ENCODE peak calls at places on chromosomes 2 and 18, in nine cellular contexts. Q, F, B, D, V, Y, G, N and U are unnamed samples.

GRCh38 chr18:79361766-79362522 is 33.8 kb upstream of the NFATC1 start:
- DNase-seq in Q (no peak), F (no peak), B (peak; percentile 89), D (no peak), V (no peak), Y (no peak), G (no peak), N (no peak), U (peak; percentile 18)

GRCh38 chr2:147464737-147465437 is 379.9 kb upstream of the ACVR2A start:
- DNase-seq in Q (no peak), F (no peak), B (no peak), D (no peak), V (no peak), Y (no peak), G (no peak), N (no peak), U (no peak)

GRCh38 chr18:65259403-65259802 is 491.4 kb upstream of the CDH7 start:
- DNase-seq in Q (no peak), F (no peak), B (no peak), D (no peak), V (no peak), Y (no peak), G (no peak), N (no peak), U (no peak)

GRCh38 chr2:168355110-168355509 is 101.0 kb upstream of the CERS6 start:
- DNase-seq in Q (no peak), F (no peak), B (no peak), D (no peak), V (no peak), Y (no peak), G (no peak), N (no peak), U (no peak)

GRCh38 chr2:232137748-232138147 is 176.2 kb downstream of the DIS3L2 start:
- DNase-seq in Q (no peak), F (no peak), B (no peak), D (no peak), V (no peak), Y (no peak), G (no peak), N (no peak), U (peak; percentile 36)

GRCh38 chr2:45596761-45597160 is 14.3 kb downstream of the SRBD1 start:
- DNase-seq in Q (no peak), F (no peak), B (no peak), D (no peak), V (no peak), Y (no peak), G (no peak), N (no peak), U (no peak)

GRCh38 chr18:37476182-37476581 is 89.4 kb downstream of the CELF4 start:
- DNase-seq in Q (peak; percentile 45), F (peak; percentile 48), B (no peak), D (no peak), V (peak; percentile 49), Y (no peak), G (no peak), N (no peak), U (no peak)

GRCh38 chr2:20424300-20425290 is 22.3 kb upstream of the RHOB start:
- DNase-seq in Q (peak; percentile 49), F (peak; percentile 91), B (peak; percentile 78), D (peak; percentile 39), V (peak; percentile 94), Y (no peak), G (peak; percentile 73), N (peak; percentile 76), U (peak; percentile 80)

GRCh38 chr18:950882-951539 is 46.3 kb downstream of the ADCYAP1 start:
- DNase-seq in Q (no peak), F (no peak), B (no peak), D (no peak), V (no peak), Y (no peak), G (no peak), N (no peak), U (no peak)

GRCh38 chr2:152594792-152595191 is 122.5 kb downstream of the PRPF40A start:
- DNase-seq in Q (no peak), F (no peak), B (peak; percentile 68), D (peak; percentile 75), V (no peak), Y (no peak), G (no peak), N (peak; percentile 71), U (peak; percentile 42)

GRCh38 chr2:139080244-139080643 is 300.1 kb upstream of the NXPH2 start:
- DNase-seq in Q (no peak), F (no peak), B (peak; percentile 23), D (no peak), V (no peak), Y (no peak), G (no peak), N (no peak), U (no peak)

GRCh38 chr2:235216901-235217300 is 265.1 kb downstream of the SH3BP4 start:
- DNase-seq in Q (no peak), F (no peak), B (peak; percentile 29), D (no peak), V (peak; percentile 72), Y (no peak), G (no peak), N (no peak), U (peak; percentile 64)

GRCh38 chr2:238509903-238510302 is 83.2 kb downstream of the ASB1 start:
- DNase-seq in Q (no peak), F (no peak), B (no peak), D (no peak), V (no peak), Y (no peak), G (peak; percentile 38), N (no peak), U (no peak)

GRCh38 chr2:177124371-177124770 is 88.2 kb upstream of the HNRNPA3 start:
- DNase-seq in Q (no peak), F (no peak), B (no peak), D (no peak), V (no peak), Y (no peak), G (no peak), N (no peak), U (peak; percentile 3)

GRCh38 chr2:10405441-10405840 is 42.7 kb downstream of the ODC1 start:
- DNase-seq in Q (no peak), F (no peak), B (peak; percentile 90), D (peak; percentile 82), V (no peak), Y (no peak), G (peak; percentile 78), N (peak; percentile 95), U (peak; percentile 87)

GRCh38 chr2:37570773-37571570 is 100.5 kb downstream of the CDC42EP3 start:
- DNase-seq in Q (no peak), F (peak; percentile 97), B (peak; percentile 80), D (peak; percentile 28), V (no peak), Y (no peak), G (no peak), N (no peak), U (peak; percentile 77)

GRCh38 chr18:23406271-23406787 is 46.8 kb upstream of the RIOK3 start:
- DNase-seq in Q (no peak), F (no peak), B (peak; percentile 44), D (no peak), V (no peak), Y (no peak), G (no peak), N (no peak), U (peak; percentile 39)

GRCh38 chr18:25029802-25030201 is 322.2 kb downstream of the ZNF521 start:
- DNase-seq in Q (no peak), F (no peak), B (no peak), D (no peak), V (no peak), Y (no peak), G (no peak), N (no peak), U (no peak)

GRCh38 chr18:47936975-47937374 is 6.5 kb upstream of the SMAD2 start:
- DNase-seq in Q (no peak), F (no peak), B (no peak), D (no peak), V (peak; percentile 93), Y (no peak), G (no peak), N (no peak), U (no peak)

GRCh38 chr2:132542953-132543569 is 126.5 kb downstream of the GPR39 start:
- DNase-seq in Q (no peak), F (no peak), B (no peak), D (no peak), V (no peak), Y (no peak), G (no peak), N (no peak), U (no peak)
- TF ChIP-seq CTCF in Q (no peak), F (no peak), B (no peak), D (no peak), V (no peak), Y (no peak), G (no peak), N (no peak), U (no peak)

GRCh38 chr18:21260621-21261020 is 18.6 kb downstream of the GREB1L start:
- DNase-seq in Q (no peak), F (no peak), B (no peak), D (no peak), V (no peak), Y (no peak), G (no peak), N (no peak), U (no peak)
- H3K4me3 ChIP-seq in Q (no peak overlapping the region), F (no peak overlapping the region), B (no peak overlapping the region), D (no peak overlapping the region), V (no peak overlapping the region), Y (no peak overlapping the region), G (no peak overlapping the region), N (no peak overlapping the region), U (no peak overlapping the region)

GRCh38 chr18:2112435-2113045 is 458.8 kb downstream of the METTL4 start:
- DNase-seq in Q (no peak), F (no peak), B (peak; percentile 21), D (no peak), V (no peak), Y (no peak), G (no peak), N (no peak), U (no peak)

GRCh38 chr18:2111456-2111855 is 459.8 kb downstream of the METTL4 start:
- DNase-seq in Q (no peak), F (no peak), B (peak; percentile 60), D (no peak), V (no peak), Y (no peak), G (no peak), N (no peak), U (peak; percentile 36)

GRCh38 chr18:2114289-2114688 is 457.0 kb downstream of the METTL4 start:
- DNase-seq in Q (no peak), F (no peak), B (no peak), D (no peak), V (no peak), Y (no peak), G (no peak), N (no peak), U (no peak)

GRCh38 chr18:2114765-2115164 is 456.5 kb downstream of the METTL4 start:
- DNase-seq in Q (no peak), F (no peak), B (no peak), D (no peak), V (no peak), Y (no peak), G (no peak), N (no peak), U (no peak)
- TF ChIP-seq CTCF in Q (no peak), F (no peak), B (no peak), D (no peak), V (no peak), Y (no peak), G (no peak), N (no peak), U (no peak)

GRCh38 chr2:57760448-57760847 is 286.2 kb upstream of the VRK2 start:
- DNase-seq in Q (no peak), F (peak; percentile 59), B (no peak), D (no peak), V (peak; percentile 11), Y (no peak), G (no peak), N (no peak), U (no peak)
- H3K4me3 ChIP-seq in Q (peak overlapping the region; percentile 67), F (peak overlapping the region; percentile 56), B (no peak overlapping the region), D (peak overlapping the region; percentile 50), V (no peak overlapping the region), Y (no peak overlapping the region), G (no peak overlapping the region), N (no peak overlapping the region), U (no peak overlapping the region)